ENCODE peak calls at places on chromosomes 2 and 18, in four cellular contexts. N, D, L and Y are unnamed samples.
A peak's percentile ranks its signal among the peaks of the same experiment; 100 is the strongest.

GRCh38 chr2:48574353-48575290 is 43.0 kb upstream of the GTF2A1L start:
- DNase-seq in N (no peak), D (no peak), L (no peak), Y (no peak)

GRCh38 chr2:233152541-233152940 is 92.4 kb downstream of the INPP5D start:
- DNase-seq in D (no peak), L (no peak), N (no peak), Y (no peak)

GRCh38 chr2:120771556-120772208 is 36.0 kb downstream of the GLI2 start:
- DNase-seq in N (peak; percentile 92), D (no peak), L (peak; percentile 82), Y (no peak)

GRCh38 chr2:55511508-55512124 is 7.9 kb upstream of the CFAP36 start:
- DNase-seq in L (no peak), D (no peak), N (peak; percentile 56), Y (peak; percentile 46)

GRCh38 chr2:65443509-65444200 is 11.3 kb upstream of the SPRED2 start:
- DNase-seq in N (no peak), L (no peak), D (no peak), Y (no peak)

GRCh38 chr2:109530712-109531111 is 83.1 kb downstream of the SEPTIN10 start:
- DNase-seq in L (no peak), N (no peak), D (no peak), Y (no peak)

GRCh38 chr2:51258301-51258700 is 226.4 kb upstream of the NRXN1 start:
- DNase-seq in N (no peak), L (no peak), D (no peak), Y (no peak)

GRCh38 chr2:160752475-160753330 is 259.1 kb upstream of the RBMS1 start:
- DNase-seq in L (no peak), D (no peak), N (peak; percentile 72), Y (no peak)

GRCh38 chr2:226334981-226335720 is 464.5 kb downstream of the IRS1 start:
- DNase-seq in N (peak; percentile 32), D (no peak), L (no peak), Y (no peak)

GRCh38 chr2:86107031-86107430 is 996 bp downstream of the PTCD3 start:
- DNase-seq in D (no peak), L (no peak), N (no peak), Y (no peak)

GRCh38 chr2:98372579-98372978 is 26.3 kb downstream of the CNGA3 start:
- DNase-seq in L (no peak), N (no peak), D (no peak), Y (no peak)

GRCh38 chr2:127154985-127155650 is 48.2 kb upstream of the BIN1 start:
- DNase-seq in N (no peak), D (no peak), L (no peak), Y (no peak)

GRCh38 chr2:32947484-32948143 is 861 bp downstream of the LTBP1 start:
- DNase-seq in D (peak; percentile 39), N (no peak), L (peak; percentile 78), Y (peak; percentile 28)

GRCh38 chr18:49993299-49993698 is 180.0 kb upstream of the ACAA2 start:
- DNase-seq in D (peak; percentile 30), N (no peak), L (no peak), Y (no peak)

GRCh38 chr2:30780776-30781330 is 26.4 kb downstream of the CAPN13 start:
- DNase-seq in D (no peak), L (no peak), N (no peak), Y (no peak)

GRCh38 chr2:196131384-196131861 is 40.0 kb downstream of the STK17B start:
- DNase-seq in L (no peak), D (no peak), N (peak; percentile 79), Y (no peak)

GRCh38 chr2:105299290-105299689 is 30.2 kb downstream of the TGFBRAP1 start:
- DNase-seq in L (no peak), N (no peak), D (no peak), Y (no peak)

GRCh38 chr2:61356958-61357350 is 113.9 kb downstream of the USP34 start:
- DNase-seq in D (no peak), L (no peak), N (no peak), Y (no peak)

GRCh38 chr2:74436804-74437695 is 4.7 kb downstream of the RTKN start:
- DNase-seq in D (no peak), L (no peak), N (no peak), Y (no peak)

GRCh38 chr2:11044201-11044600 is 111.1 kb upstream of the SLC66A3 start:
- DNase-seq in N (no peak), L (no peak), D (no peak), Y (no peak)

GRCh38 chr2:158761626-158762025 is 33.5 kb upstream of the DAPL1 start:
- DNase-seq in L (no peak), D (no peak), N (peak; percentile 22), Y (no peak)

GRCh38 chr2:14778015-14778414 is 145.5 kb downstream of the LRATD1 start:
- DNase-seq in D (no peak), N (peak; percentile 85), L (no peak), Y (no peak)

GRCh38 chr18:60984496-60984895 is 348.7 kb upstream of the CDH20 start:
- DNase-seq in N (peak; percentile 48), D (no peak), L (no peak), Y (no peak)

GRCh38 chr2:205769494-205769848 is 87.2 kb downstream of the NRP2 start:
- DNase-seq in N (peak; percentile 97), L (no peak), D (no peak), Y (no peak)

GRCh38 chr2:236340251-236340650 is 76.0 kb upstream of the ASB18 start:
- DNase-seq in D (no peak), L (no peak), N (no peak), Y (no peak)